ENCODE peak calls at places on chromosome 19, in nine cellular contexts. N is body of pancreas; S is RWPE1; B is mucosa of descending colon; E is IMR-90; R is C1 segment of cervical spinal cord; D is posterior cingulate gyrus; C is AG10803; M is stimulated activated CD4-positive, alpha-beta T cell treated with anti-CD3 and anti-CD28 coated beads, Interleukin-4, amount 100 ng/mL, for 1 hour. A is an unnamed sample.

GRCh38 chr19:48417436-48417835 is 24.0 kb downstream of the GRIN2D start:
- DNase-seq in N (no peak), S (no peak), B (no peak), E (no peak), R (no peak), D (peak), C (no peak), M (no peak), A (no peak)

GRCh38 chr19:35347171-35347929 is at the start of gene FFAR1:
- DNase-seq in N (no peak), S (no peak), B (no peak), E (no peak), R (no peak), D (peak), C (no peak), M (peak), A (no peak)

GRCh38 chr19:53958168-53958571 is 4.6 kb upstream of the CACNG8 start:
- DNase-seq in N (no peak), S (no peak), B (no peak), E (no peak), R (no peak), D (peak), C (no peak), M (no peak), A (no peak)

GRCh38 chr19:49553451-49554271 is 25.9 kb downstream of the RCN3 start:
- DNase-seq in N (peak), S (peak), B (peak), E (peak), R (no peak), D (no peak), C (peak), M (peak), A (peak)

GRCh38 chr19:34317311-34317927 is 47.6 kb upstream of the GPI start:
- DNase-seq in N (peak), S (no peak), B (no peak), E (no peak), R (peak), D (no peak), C (no peak), M (no peak), A (no peak)

GRCh38 chr19:28351761-28352160 is 861.2 kb downstream of the UQCRFS1 start:
- DNase-seq in N (no peak), S (no peak), B (no peak), E (no peak), R (no peak), D (no peak), C (peak), M (no peak), A (no peak)

GRCh38 chr19:47315125-47315821 is 5.6 kb downstream of the C5AR1 start:
- DNase-seq in N (peak), S (peak), B (no peak), E (peak), R (no peak), D (no peak), C (peak), M (peak), A (peak)

GRCh38 chr19:46634656-46635218 is 1.3 kb downstream of the GNG8 start:
- DNase-seq in N (no peak), S (no peak), B (peak), E (no peak), R (no peak), D (no peak), C (no peak), M (no peak), A (no peak)

GRCh38 chr19:49157445-49158224 is at the start of gene TRPM4:
- DNase-seq in N (peak), S (peak), B (peak), E (peak), R (peak), D (peak), C (peak), M (peak), A (peak)

GRCh38 chr19:55591555-55591954 is 7.8 kb downstream of the FIZ1 start:
- DNase-seq in N (no peak), S (no peak), B (no peak), E (no peak), R (no peak), D (no peak), C (no peak), M (no peak), A (no peak)

A was measured in AG08396.